ENCODE peak calls at places on chromosomes 7 and 10, in six cellular contexts. One of them, this sample, is unnamed.

GRCh38 chr7:98869374-98870070 is at the start of gene TMEM130:
- DNase-seq in CD8-positive, alpha-beta T cell: no peak
- DNase-seq in IMR-90: no peak
- DNase-seq in heart right ventricle: no peak
- DNase-seq in cardiac muscle cell: no peak
- DNase-seq in WERI-Rb-1: no peak
- DNase-seq in this sample: no peak

GRCh38 chr7:111827863-111828504 is 265.7 kb upstream of the IMMP2L start:
- DNase-seq in CD8-positive, alpha-beta T cell: no peak
- DNase-seq in IMR-90: peak
- DNase-seq in heart right ventricle: no peak
- DNase-seq in cardiac muscle cell: peak
- DNase-seq in WERI-Rb-1: no peak
- DNase-seq in this sample: no peak

GRCh38 chr7:24466109-24466768 is 107.0 kb upstream of the PALS2 start:
- DNase-seq in CD8-positive, alpha-beta T cell: no peak
- DNase-seq in IMR-90: no peak
- DNase-seq in heart right ventricle: no peak
- DNase-seq in cardiac muscle cell: no peak
- DNase-seq in WERI-Rb-1: no peak
- DNase-seq in this sample: no peak

GRCh38 chr7:107708956-107709355 is 35.0 kb upstream of the CBLL1 start:
- DNase-seq in CD8-positive, alpha-beta T cell: no peak
- DNase-seq in IMR-90: peak
- DNase-seq in heart right ventricle: no peak
- DNase-seq in cardiac muscle cell: no peak
- DNase-seq in WERI-Rb-1: no peak
- DNase-seq in this sample: no peak

GRCh38 chr10:130395248-130395936 is 259.2 kb downstream of the GLRX3 start:
- DNase-seq in CD8-positive, alpha-beta T cell: no peak
- DNase-seq in IMR-90: no peak
- DNase-seq in heart right ventricle: no peak
- DNase-seq in cardiac muscle cell: no peak
- DNase-seq in WERI-Rb-1: no peak
- DNase-seq in this sample: no peak

GRCh38 chr10:80945267-80945880 is 407.7 kb downstream of the SH2D4B start:
- DNase-seq in CD8-positive, alpha-beta T cell: no peak
- DNase-seq in IMR-90: no peak
- DNase-seq in heart right ventricle: peak
- DNase-seq in cardiac muscle cell: no peak
- DNase-seq in WERI-Rb-1: peak
- DNase-seq in this sample: no peak

GRCh38 chr7:117004899-117005298 is 51.6 kb downstream of the ST7 start:
- DNase-seq in CD8-positive, alpha-beta T cell: no peak
- DNase-seq in IMR-90: no peak
- DNase-seq in heart right ventricle: no peak
- DNase-seq in cardiac muscle cell: no peak
- DNase-seq in WERI-Rb-1: no peak
- DNase-seq in this sample: no peak

GRCh38 chr7:70952311-70952710 is 179.6 kb upstream of the GALNT17 start:
- DNase-seq in CD8-positive, alpha-beta T cell: no peak
- DNase-seq in IMR-90: no peak
- DNase-seq in heart right ventricle: no peak
- DNase-seq in cardiac muscle cell: no peak
- DNase-seq in WERI-Rb-1: no peak
- DNase-seq in this sample: no peak

GRCh38 chr7:115230882-115231508 is 309.1 kb downstream of the MDFIC start:
- DNase-seq in CD8-positive, alpha-beta T cell: no peak
- DNase-seq in IMR-90: peak
- DNase-seq in heart right ventricle: peak
- DNase-seq in cardiac muscle cell: peak
- DNase-seq in WERI-Rb-1: no peak
- DNase-seq in this sample: no peak

GRCh38 chr10:69961864-69962745 is 90.5 kb upstream of the MACROH2A2 start:
- DNase-seq in CD8-positive, alpha-beta T cell: no peak
- DNase-seq in IMR-90: no peak
- DNase-seq in heart right ventricle: no peak
- DNase-seq in cardiac muscle cell: no peak
- DNase-seq in WERI-Rb-1: no peak
- DNase-seq in this sample: no peak

GRCh38 chr10:102540023-102540422 is 36.3 kb downstream of the SUFU start:
- DNase-seq in CD8-positive, alpha-beta T cell: no peak
- DNase-seq in IMR-90: peak
- DNase-seq in heart right ventricle: no peak
- DNase-seq in cardiac muscle cell: peak
- DNase-seq in WERI-Rb-1: no peak
- DNase-seq in this sample: no peak

GRCh38 chr10:14773551-14774213 is 1.0 kb downstream of the FAM107B start:
- DNase-seq in CD8-positive, alpha-beta T cell: no peak
- DNase-seq in IMR-90: no peak
- DNase-seq in heart right ventricle: no peak
- DNase-seq in cardiac muscle cell: no peak
- DNase-seq in WERI-Rb-1: no peak
- DNase-seq in this sample: no peak

GRCh38 chr10:132511092-132511491 is 26.5 kb upstream of the INPP5A start:
- DNase-seq in CD8-positive, alpha-beta T cell: no peak
- DNase-seq in IMR-90: no peak
- DNase-seq in heart right ventricle: peak
- DNase-seq in cardiac muscle cell: no peak
- DNase-seq in WERI-Rb-1: no peak
- DNase-seq in this sample: no peak

GRCh38 chr10:121662945-121663917 is 65.0 kb upstream of the FGFR2 start:
- DNase-seq in CD8-positive, alpha-beta T cell: no peak
- DNase-seq in IMR-90: no peak
- DNase-seq in heart right ventricle: no peak
- DNase-seq in cardiac muscle cell: no peak
- DNase-seq in WERI-Rb-1: peak
- DNase-seq in this sample: peak

GRCh38 chr10:70596110-70596798 is 6.3 kb downstream of the PRF1 start:
- DNase-seq in CD8-positive, alpha-beta T cell: peak
- DNase-seq in IMR-90: no peak
- DNase-seq in heart right ventricle: no peak
- DNase-seq in cardiac muscle cell: no peak
- DNase-seq in WERI-Rb-1: no peak
- DNase-seq in this sample: peak

GRCh38 chr10:77590344-77591237 is 47.0 kb downstream of the KCNMA1 start:
- DNase-seq in CD8-positive, alpha-beta T cell: no peak
- DNase-seq in IMR-90: no peak
- DNase-seq in heart right ventricle: no peak
- DNase-seq in cardiac muscle cell: no peak
- DNase-seq in WERI-Rb-1: no peak
- DNase-seq in this sample: no peak

GRCh38 chr7:123849855-123850254 is 4.9 kb downstream of the HYAL4 start:
- DNase-seq in CD8-positive, alpha-beta T cell: no peak
- DNase-seq in IMR-90: no peak
- DNase-seq in heart right ventricle: no peak
- DNase-seq in cardiac muscle cell: no peak
- DNase-seq in WERI-Rb-1: no peak
- DNase-seq in this sample: no peak

GRCh38 chr7:23261843-23262452 is 15.4 kb downstream of the GPNMB start:
- DNase-seq in CD8-positive, alpha-beta T cell: peak
- DNase-seq in IMR-90: peak
- DNase-seq in heart right ventricle: peak
- DNase-seq in cardiac muscle cell: peak
- DNase-seq in WERI-Rb-1: peak
- DNase-seq in this sample: peak

GRCh38 chr10:18367840-18368239 is 227.6 kb downstream of the CACNB2 start:
- DNase-seq in CD8-positive, alpha-beta T cell: no peak
- DNase-seq in IMR-90: no peak
- DNase-seq in heart right ventricle: no peak
- DNase-seq in cardiac muscle cell: no peak
- DNase-seq in WERI-Rb-1: no peak
- DNase-seq in this sample: no peak

GRCh38 chr7:105830405-105831218 is 45.8 kb downstream of the ATXN7L1 start:
- DNase-seq in CD8-positive, alpha-beta T cell: no peak
- DNase-seq in IMR-90: peak
- DNase-seq in heart right ventricle: no peak
- DNase-seq in cardiac muscle cell: peak
- DNase-seq in WERI-Rb-1: no peak
- DNase-seq in this sample: no peak

GRCh38 chr10:43921881-43922280 is 273.2 kb upstream of the ZNF32 start:
- DNase-seq in CD8-positive, alpha-beta T cell: no peak
- DNase-seq in IMR-90: no peak
- DNase-seq in heart right ventricle: no peak
- DNase-seq in cardiac muscle cell: no peak
- DNase-seq in WERI-Rb-1: no peak
- DNase-seq in this sample: no peak

GRCh38 chr7:5695709-5696345 is 85.6 kb downstream of the RNF216 start:
- DNase-seq in CD8-positive, alpha-beta T cell: no peak
- DNase-seq in IMR-90: peak
- DNase-seq in heart right ventricle: peak
- DNase-seq in cardiac muscle cell: peak
- DNase-seq in WERI-Rb-1: no peak
- DNase-seq in this sample: no peak

GRCh38 chr7:4434306-4434705 is 247.8 kb upstream of the FOXK1 start:
- DNase-seq in CD8-positive, alpha-beta T cell: no peak
- DNase-seq in IMR-90: no peak
- DNase-seq in heart right ventricle: no peak
- DNase-seq in cardiac muscle cell: no peak
- DNase-seq in WERI-Rb-1: peak
- DNase-seq in this sample: no peak

GRCh38 chr10:22710139-22710745 is 4.1 kb downstream of the PIP4K2A start:
- DNase-seq in CD8-positive, alpha-beta T cell: no peak
- DNase-seq in IMR-90: no peak
- DNase-seq in heart right ventricle: no peak
- DNase-seq in cardiac muscle cell: no peak
- DNase-seq in WERI-Rb-1: no peak
- DNase-seq in this sample: no peak

GRCh38 chr10:64093946-64094560 is 572.9 kb downstream of the REEP3 start:
- DNase-seq in CD8-positive, alpha-beta T cell: no peak
- DNase-seq in IMR-90: no peak
- DNase-seq in heart right ventricle: no peak
- DNase-seq in cardiac muscle cell: no peak
- DNase-seq in WERI-Rb-1: no peak
- DNase-seq in this sample: no peak

GRCh38 chr7:27961255-27961654 is 219.3 kb downstream of the JAZF1 start:
- DNase-seq in CD8-positive, alpha-beta T cell: no peak
- DNase-seq in IMR-90: peak
- DNase-seq in heart right ventricle: no peak
- DNase-seq in cardiac muscle cell: peak
- DNase-seq in WERI-Rb-1: no peak
- DNase-seq in this sample: no peak

GRCh38 chr7:101740981-101741725 is 76.3 kb upstream of the CUX1 start:
- DNase-seq in CD8-positive, alpha-beta T cell: peak
- DNase-seq in IMR-90: no peak
- DNase-seq in heart right ventricle: no peak
- DNase-seq in cardiac muscle cell: peak
- DNase-seq in WERI-Rb-1: no peak
- DNase-seq in this sample: no peak

GRCh38 chr7:26291699-26292538 is at the start of gene SNX10:
- DNase-seq in CD8-positive, alpha-beta T cell: peak
- DNase-seq in IMR-90: no peak
- DNase-seq in heart right ventricle: peak
- DNase-seq in cardiac muscle cell: peak
- DNase-seq in WERI-Rb-1: peak
- DNase-seq in this sample: peak
- TF ChIP-seq CTCF in CD8-positive, alpha-beta T cell: no peak
- TF ChIP-seq CTCF in IMR-90: no peak
- TF ChIP-seq CTCF in heart right ventricle: no peak
- TF ChIP-seq CTCF in cardiac muscle cell: peak
- TF ChIP-seq CTCF in WERI-Rb-1: peak
- TF ChIP-seq CTCF in this sample: peak

GRCh38 chr10:79380125-79380917 is 33.1 kb downstream of the PPIF start:
- DNase-seq in CD8-positive, alpha-beta T cell: peak
- DNase-seq in IMR-90: peak
- DNase-seq in heart right ventricle: no peak
- DNase-seq in cardiac muscle cell: peak
- DNase-seq in WERI-Rb-1: peak
- DNase-seq in this sample: peak

GRCh38 chr10:79379512-79380124 is 32.3 kb downstream of the PPIF start:
- DNase-seq in CD8-positive, alpha-beta T cell: peak
- DNase-seq in IMR-90: no peak
- DNase-seq in heart right ventricle: no peak
- DNase-seq in cardiac muscle cell: peak
- DNase-seq in WERI-Rb-1: peak
- DNase-seq in this sample: no peak

GRCh38 chr10:79377557-79378382 is 30.5 kb downstream of the PPIF start:
- DNase-seq in CD8-positive, alpha-beta T cell: peak
- DNase-seq in IMR-90: no peak
- DNase-seq in heart right ventricle: no peak
- DNase-seq in cardiac muscle cell: no peak
- DNase-seq in WERI-Rb-1: peak
- DNase-seq in this sample: no peak

GRCh38 chr10:79378383-79378646 is 31.0 kb downstream of the PPIF start:
- DNase-seq in CD8-positive, alpha-beta T cell: no peak
- DNase-seq in IMR-90: no peak
- DNase-seq in heart right ventricle: no peak
- DNase-seq in cardiac muscle cell: no peak
- DNase-seq in WERI-Rb-1: no peak
- DNase-seq in this sample: no peak

GRCh38 chr10:79378647-79379511 is 31.6 kb downstream of the PPIF start:
- DNase-seq in CD8-positive, alpha-beta T cell: peak
- DNase-seq in IMR-90: no peak
- DNase-seq in heart right ventricle: no peak
- DNase-seq in cardiac muscle cell: no peak
- DNase-seq in WERI-Rb-1: peak
- DNase-seq in this sample: no peak
- H3K27ac ChIP-seq in CD8-positive, alpha-beta T cell: no peak
- H3K27ac ChIP-seq in IMR-90: no peak
- H3K27ac ChIP-seq in heart right ventricle: peak
- H3K27ac ChIP-seq in cardiac muscle cell: peak
- H3K27ac ChIP-seq in WERI-Rb-1: no peak
- H3K27ac ChIP-seq in this sample: no peak

GRCh38 chr10:128046156-128046933 is 79.9 kb downstream of the MKI67 start:
- DNase-seq in CD8-positive, alpha-beta T cell: no peak
- DNase-seq in IMR-90: no peak
- DNase-seq in heart right ventricle: no peak
- DNase-seq in cardiac muscle cell: no peak
- DNase-seq in WERI-Rb-1: no peak
- DNase-seq in this sample: no peak

GRCh38 chr10:128049226-128050010 is 76.8 kb downstream of the MKI67 start:
- DNase-seq in CD8-positive, alpha-beta T cell: no peak
- DNase-seq in IMR-90: no peak
- DNase-seq in heart right ventricle: no peak
- DNase-seq in cardiac muscle cell: no peak
- DNase-seq in WERI-Rb-1: no peak
- DNase-seq in this sample: no peak

GRCh38 chr10:128046934-128047251 is 79.3 kb downstream of the MKI67 start:
- DNase-seq in CD8-positive, alpha-beta T cell: no peak
- DNase-seq in IMR-90: no peak
- DNase-seq in heart right ventricle: no peak
- DNase-seq in cardiac muscle cell: no peak
- DNase-seq in WERI-Rb-1: no peak
- DNase-seq in this sample: no peak

GRCh38 chr10:128047337-128047736 is 78.9 kb downstream of the MKI67 start:
- DNase-seq in CD8-positive, alpha-beta T cell: peak
- DNase-seq in IMR-90: no peak
- DNase-seq in heart right ventricle: peak
- DNase-seq in cardiac muscle cell: peak
- DNase-seq in WERI-Rb-1: no peak
- DNase-seq in this sample: peak

GRCh38 chr10:128047991-128048826 is 78.0 kb downstream of the MKI67 start:
- DNase-seq in CD8-positive, alpha-beta T cell: no peak
- DNase-seq in IMR-90: peak
- DNase-seq in heart right ventricle: peak
- DNase-seq in cardiac muscle cell: peak
- DNase-seq in WERI-Rb-1: no peak
- DNase-seq in this sample: no peak
- H3K4me3 ChIP-seq in CD8-positive, alpha-beta T cell: peak
- H3K4me3 ChIP-seq in IMR-90: no peak
- H3K4me3 ChIP-seq in heart right ventricle: peak
- H3K4me3 ChIP-seq in cardiac muscle cell: peak
- H3K4me3 ChIP-seq in WERI-Rb-1: no peak
- H3K4me3 ChIP-seq in this sample: peak

GRCh38 chr7:151204383-151205032 is 5.8 kb downstream of the H2BK1 start:
- DNase-seq in CD8-positive, alpha-beta T cell: no peak
- DNase-seq in IMR-90: no peak
- DNase-seq in heart right ventricle: no peak
- DNase-seq in cardiac muscle cell: no peak
- DNase-seq in WERI-Rb-1: no peak
- DNase-seq in this sample: no peak
- TF ChIP-seq CTCF in CD8-positive, alpha-beta T cell: no peak
- TF ChIP-seq CTCF in IMR-90: no peak
- TF ChIP-seq CTCF in heart right ventricle: no peak
- TF ChIP-seq CTCF in cardiac muscle cell: peak
- TF ChIP-seq CTCF in WERI-Rb-1: no peak
- TF ChIP-seq CTCF in this sample: no peak